ENCODE peak calls at places on chromosome 21, in four cellular contexts. R, G, N and B are unnamed samples.
A peak's percentile ranks its signal among the peaks of the same experiment; 100 is the strongest.

GRCh38 chr21:26405735-26406361 is 167.2 kb downstream of the CYYR1 start:
- DNase-seq in N (no peak), G (no peak), R (no peak), B (no peak)

GRCh38 chr21:26389971-26390641 is 183.0 kb downstream of the CYYR1 start:
- DNase-seq in G (no peak), R (no peak), N (no peak), B (no peak)

GRCh38 chr21:41816583-41817165 is 49.8 kb upstream of the RIPK4 start:
- DNase-seq in G (no peak), R (peak; percentile 89), N (peak; percentile 23), B (peak; percentile 78)

GRCh38 chr21:15839026-15839425 is 109.2 kb downstream of the USP25 start:
- DNase-seq in R (no peak), N (no peak), G (no peak), B (no peak)

GRCh38 chr21:44368711-44369446 is 15.5 kb downstream of the TRPM2 start:
- DNase-seq in N (no peak), G (no peak), R (peak; percentile 41), B (peak; percentile 72)

GRCh38 chr21:42225571-42226155 is 6.7 kb downstream of the ABCG1 start:
- DNase-seq in R (no peak), G (no peak), N (no peak), B (no peak)

GRCh38 chr21:42237577-42237976 is 18.6 kb downstream of the ABCG1 start:
- DNase-seq in R (no peak), G (no peak), N (no peak), B (no peak)

GRCh38 chr21:20031807-20032206 is 966.4 kb upstream of the NCAM2 start:
- DNase-seq in N (no peak), R (no peak), G (no peak), B (no peak)

GRCh38 chr21:41169701-41170100 is 1.7 kb downstream of the BACE2 start:
- DNase-seq in R (no peak), N (no peak), G (no peak), B (no peak)

DNA sequence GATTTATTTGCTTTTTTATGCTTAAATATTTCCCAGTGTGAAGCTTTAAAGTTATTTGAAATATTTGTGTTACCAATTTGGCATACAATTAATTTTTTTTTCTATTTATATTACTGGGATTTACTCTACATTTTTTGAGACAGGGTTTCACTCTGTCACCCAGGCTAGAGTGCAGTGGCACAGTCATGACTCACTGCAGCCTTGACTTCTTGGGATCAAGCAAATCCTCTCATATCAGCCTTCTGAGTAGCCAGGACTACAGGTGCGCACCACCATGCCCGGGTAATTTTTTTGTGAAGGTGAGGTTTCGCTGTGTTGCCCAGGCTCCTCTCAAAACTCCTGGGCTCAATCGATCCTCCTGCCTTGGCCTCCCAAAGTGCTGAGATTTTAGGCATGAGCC is 39.5 kb downstream of the BACH1 start:
- DNase-seq in N (no peak), R (no peak), G (no peak), B (no peak)
- TF ChIP-seq GABPA in N (no peak), R (no peak), G (no peak), B (no peak)

GRCh38 chr21:46553993-46554392 is 50.9 kb downstream of the S100B start:
- DNase-seq in G (no peak), N (no peak), R (no peak), B (no peak)
- TF ChIP-seq SRF in G (no peak), N (no peak), R (no peak), B (no peak)

DNA sequence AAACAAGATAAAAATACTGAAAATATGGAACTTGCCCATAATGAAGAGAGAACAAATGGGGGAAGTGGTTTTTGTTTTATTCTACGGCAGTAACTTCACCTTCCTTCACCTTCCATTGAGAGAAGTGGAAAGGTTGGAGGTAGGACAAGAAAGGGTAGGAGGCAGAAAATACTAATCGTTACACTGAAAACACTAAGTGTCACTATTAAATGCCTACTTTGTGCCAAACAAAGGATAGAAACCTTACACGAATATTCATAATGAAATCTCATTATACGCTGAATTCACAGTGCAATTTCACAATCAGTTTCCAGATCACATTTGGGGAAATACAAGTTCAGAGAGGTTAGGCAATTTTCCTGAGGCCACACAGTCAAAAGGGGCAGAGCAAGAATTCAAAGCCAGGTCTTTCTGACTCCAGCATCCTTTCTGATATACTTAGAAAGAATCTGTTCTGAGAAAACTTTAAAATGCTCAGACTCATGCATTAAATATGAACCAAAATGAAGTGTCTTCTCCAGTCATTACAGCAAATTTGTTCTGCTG is 3.0 kb downstream of the TIAM1 start:
- DNase-seq in G (no peak), N (no peak), R (no peak), B (no peak)
- TF ChIP-seq YY1 in G (no peak), N (no peak), R (no peak), B (no peak)

GRCh38 chr21:45833437-45833836 is 148.1 kb upstream of the COL6A1 start:
- DNase-seq in N (no peak), R (no peak), G (no peak), B (no peak)
- TF ChIP-seq GABPA in N (no peak), R (no peak), G (no peak), B (no peak)

GRCh38 chr21:33478858-33479678 is 706 bp downstream of the TMEM50B start:
- DNase-seq in N (peak; percentile 10), R (peak; percentile 68), G (no peak), B (peak; percentile 67)
- TF ChIP-seq SRF in N (no peak), R (no peak), G (no peak), B (no peak)

DNA sequence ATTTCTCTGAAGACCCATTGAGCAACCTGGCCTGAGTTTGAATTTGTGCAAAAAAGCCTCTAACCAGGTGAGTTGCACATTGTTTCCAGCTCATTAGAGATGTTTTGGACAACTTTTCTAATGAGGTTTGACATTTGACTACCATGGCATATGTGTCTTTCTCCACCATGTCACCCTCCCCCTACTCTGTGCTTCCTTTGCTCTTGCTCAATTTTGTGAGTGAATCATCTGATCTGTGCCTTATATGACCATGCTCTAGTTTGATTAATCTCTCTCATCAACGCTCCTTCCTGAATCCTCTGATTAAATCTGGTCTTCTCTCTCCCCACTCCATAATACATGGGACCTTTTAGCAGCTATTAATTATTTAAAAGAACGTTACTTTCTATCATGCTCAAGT is 144.8 kb upstream of the SAMSN1 start:
- DNase-seq in R (no peak), N (no peak), G (no peak), B (no peak)
- TF ChIP-seq YY1 in R (no peak), N (no peak), G (no peak), B (no peak)